ENCODE peak calls at places on chromosomes 7 and 10, in six cellular contexts. One of them, this sample, is unnamed.

GRCh38 chr7:85186521-85187241 is at the start of gene SEMA3D:
- DNase-seq in lower lobe of right lung: peak; percentile 66
- DNase-seq in MCF 10A: peak; percentile 47
- DNase-seq in A549: peak; percentile 60
- DNase-seq in cardiac fibroblast: peak; percentile 81
- DNase-seq in GM06990: peak; percentile 58
- DNase-seq in this sample: peak; percentile 91

GRCh38 chr10:79025113-79025832 is 43.5 kb upstream of the ZMIZ1 start:
- DNase-seq in A549: no peak
- DNase-seq in MCF 10A: no peak
- DNase-seq in GM06990: no peak
- DNase-seq in cardiac fibroblast: no peak
- DNase-seq in lower lobe of right lung: peak; percentile 39
- DNase-seq in this sample: no peak

GRCh38 chr7:75815381-75816046 is 1.9 kb upstream of the CCL24 start:
- DNase-seq in A549: no peak
- DNase-seq in lower lobe of right lung: no peak
- DNase-seq in cardiac fibroblast: no peak
- DNase-seq in GM06990: no peak
- DNase-seq in MCF 10A: no peak
- DNase-seq in this sample: no peak

GRCh38 chr10:44466236-44466635 is 81.3 kb upstream of the CXCL12 start:
- DNase-seq in MCF 10A: no peak
- DNase-seq in lower lobe of right lung: no peak
- DNase-seq in GM06990: no peak
- DNase-seq in A549: no peak
- DNase-seq in cardiac fibroblast: peak; percentile 65
- DNase-seq in this sample: no peak

GRCh38 chr10:13659887-13660544 is 73.3 kb downstream of the PRPF18 start:
- DNase-seq in GM06990: peak; percentile 42
- DNase-seq in A549: peak; percentile 59
- DNase-seq in MCF 10A: peak; percentile 59
- DNase-seq in lower lobe of right lung: peak; percentile 71
- DNase-seq in cardiac fibroblast: peak; percentile 72
- DNase-seq in this sample: no peak

GRCh38 chr7:142583424-142583823 is 165.8 kb upstream of the PRSS1 start:
- DNase-seq in lower lobe of right lung: no peak
- DNase-seq in GM06990: peak; percentile 52
- DNase-seq in MCF 10A: peak; percentile 91
- DNase-seq in cardiac fibroblast: peak; percentile 89
- DNase-seq in A549: peak; percentile 76
- DNase-seq in this sample: no peak

GRCh38 chr7:1768835-1769234 is 98.8 kb downstream of the ELFN1 start:
- DNase-seq in GM06990: no peak
- DNase-seq in MCF 10A: peak; percentile 2
- DNase-seq in A549: peak; percentile 40
- DNase-seq in lower lobe of right lung: no peak
- DNase-seq in cardiac fibroblast: no peak
- DNase-seq in this sample: no peak

GRCh38 chr10:110502851-110503301 is 5.2 kb downstream of the DUSP5 start:
- DNase-seq in A549: no peak
- DNase-seq in GM06990: peak; percentile 74
- DNase-seq in cardiac fibroblast: peak; percentile 61
- DNase-seq in MCF 10A: peak; percentile 94
- DNase-seq in lower lobe of right lung: no peak
- DNase-seq in this sample: no peak

GRCh38 chr10:77522268-77522809 is 115.3 kb downstream of the KCNMA1 start:
- DNase-seq in MCF 10A: no peak
- DNase-seq in lower lobe of right lung: no peak
- DNase-seq in GM06990: no peak
- DNase-seq in cardiac fibroblast: no peak
- DNase-seq in A549: no peak
- DNase-seq in this sample: no peak

GRCh38 chr7:74312418-74313021 is 23.3 kb downstream of the CLIP2 start:
- DNase-seq in A549: no peak
- DNase-seq in lower lobe of right lung: no peak
- DNase-seq in GM06990: no peak
- DNase-seq in MCF 10A: peak; percentile 94
- DNase-seq in cardiac fibroblast: no peak
- DNase-seq in this sample: no peak

GRCh38 chr7:11841657-11842056 is 9.7 kb upstream of the THSD7A start:
- DNase-seq in cardiac fibroblast: no peak
- DNase-seq in A549: no peak
- DNase-seq in GM06990: no peak
- DNase-seq in MCF 10A: no peak
- DNase-seq in lower lobe of right lung: no peak
- DNase-seq in this sample: no peak

GRCh38 chr10:103765168-103765567 is 90.2 kb downstream of the SH3PXD2A start:
- DNase-seq in MCF 10A: no peak
- DNase-seq in lower lobe of right lung: no peak
- DNase-seq in GM06990: no peak
- DNase-seq in A549: no peak
- DNase-seq in cardiac fibroblast: peak; percentile 81
- DNase-seq in this sample: no peak

GRCh38 chr10:120818301-120818700 is 32.9 kb upstream of the WDR11 start:
- DNase-seq in lower lobe of right lung: no peak
- DNase-seq in cardiac fibroblast: no peak
- DNase-seq in GM06990: no peak
- DNase-seq in A549: no peak
- DNase-seq in MCF 10A: no peak
- DNase-seq in this sample: no peak

GRCh38 chr10:30151581-30152389 is 92.4 kb upstream of the JCAD start:
- DNase-seq in MCF 10A: peak; percentile 73
- DNase-seq in lower lobe of right lung: no peak
- DNase-seq in A549: no peak
- DNase-seq in GM06990: peak; percentile 13
- DNase-seq in cardiac fibroblast: peak; percentile 87
- DNase-seq in this sample: no peak
- TF ChIP-seq CTCF in MCF 10A: no peak
- TF ChIP-seq CTCF in lower lobe of right lung: no peak
- TF ChIP-seq CTCF in A549: no peak
- TF ChIP-seq CTCF in GM06990: no peak
- TF ChIP-seq CTCF in cardiac fibroblast: no peak
- TF ChIP-seq CTCF in this sample: no peak

GRCh38 chr10:26085549-26085948 is 131.0 kb upstream of the GAD2 start:
- DNase-seq in lower lobe of right lung: no peak
- DNase-seq in MCF 10A: no peak
- DNase-seq in cardiac fibroblast: no peak
- DNase-seq in GM06990: no peak
- DNase-seq in A549: no peak
- DNase-seq in this sample: no peak
- TF ChIP-seq CTCF in lower lobe of right lung: no peak
- TF ChIP-seq CTCF in MCF 10A: no peak
- TF ChIP-seq CTCF in cardiac fibroblast: no peak
- TF ChIP-seq CTCF in GM06990: no peak
- TF ChIP-seq CTCF in A549: no peak
- TF ChIP-seq CTCF in this sample: no peak

DNA sequence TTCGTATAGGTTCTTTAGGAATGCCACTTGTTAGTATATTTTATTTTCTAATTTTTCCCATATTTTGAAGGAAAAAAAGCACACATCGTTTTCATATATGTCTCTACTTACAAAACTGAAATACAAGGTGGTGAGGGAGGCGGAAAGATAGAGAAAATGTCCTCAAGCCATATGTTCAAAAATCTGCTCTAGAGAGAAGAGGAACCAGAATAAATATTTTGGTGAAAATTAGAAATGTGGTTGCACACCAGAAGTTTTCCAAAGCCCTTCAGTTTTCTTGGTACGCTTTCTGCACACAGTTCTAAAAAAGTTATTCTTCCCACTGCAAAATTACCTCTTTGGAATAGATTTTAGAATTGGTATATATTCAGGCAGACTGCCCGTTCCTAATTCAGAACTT is 107.4 kb upstream of the RHOBTB1 start:
- DNase-seq in GM06990: no peak
- DNase-seq in MCF 10A: no peak
- DNase-seq in A549: no peak
- DNase-seq in lower lobe of right lung: no peak
- DNase-seq in cardiac fibroblast: no peak
- DNase-seq in this sample: no peak
- TF ChIP-seq CTCF in GM06990: no peak
- TF ChIP-seq CTCF in MCF 10A: no peak
- TF ChIP-seq CTCF in A549: no peak
- TF ChIP-seq CTCF in lower lobe of right lung: no peak
- TF ChIP-seq CTCF in cardiac fibroblast: no peak
- TF ChIP-seq CTCF in this sample: no peak

GRCh38 chr10:71036279-71036535 is 147.8 kb upstream of the PCBD1 start:
- DNase-seq in GM06990: no peak
- DNase-seq in A549: no peak
- DNase-seq in cardiac fibroblast: no peak
- DNase-seq in MCF 10A: no peak
- DNase-seq in lower lobe of right lung: no peak
- DNase-seq in this sample: no peak

GRCh38 chr10:71031601-71032000 is 143.2 kb upstream of the PCBD1 start:
- DNase-seq in A549: no peak
- DNase-seq in lower lobe of right lung: no peak
- DNase-seq in GM06990: no peak
- DNase-seq in cardiac fibroblast: no peak
- DNase-seq in MCF 10A: no peak
- DNase-seq in this sample: no peak

GRCh38 chr10:71033396-71033980 is 145.1 kb upstream of the PCBD1 start:
- DNase-seq in GM06990: no peak
- DNase-seq in A549: no peak
- DNase-seq in lower lobe of right lung: no peak
- DNase-seq in MCF 10A: no peak
- DNase-seq in cardiac fibroblast: no peak
- DNase-seq in this sample: no peak

GRCh38 chr10:71035511-71036278 is 147.3 kb upstream of the PCBD1 start:
- DNase-seq in GM06990: no peak
- DNase-seq in lower lobe of right lung: no peak
- DNase-seq in A549: no peak
- DNase-seq in MCF 10A: no peak
- DNase-seq in cardiac fibroblast: no peak
- DNase-seq in this sample: no peak

DNA sequence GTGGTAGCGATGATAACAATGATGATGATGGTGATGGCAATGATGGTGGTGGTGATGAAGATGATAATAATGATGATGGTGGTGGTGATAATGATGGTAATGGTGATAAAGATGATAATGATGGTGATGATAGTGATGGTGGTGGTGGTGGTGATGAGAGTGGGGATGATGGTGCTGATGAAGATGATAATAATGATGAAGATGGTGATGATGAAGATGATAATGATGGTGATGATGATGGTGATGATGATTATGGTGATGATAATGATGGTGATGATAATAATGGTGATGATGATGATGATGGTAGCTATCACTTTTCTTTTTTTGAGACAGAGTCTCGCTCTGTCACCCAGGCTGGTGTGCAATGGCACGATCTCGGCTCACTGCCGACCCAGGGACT is 144.5 kb upstream of the PCBD1 start:
- DNase-seq in MCF 10A: no peak
- DNase-seq in cardiac fibroblast: no peak
- DNase-seq in lower lobe of right lung: no peak
- DNase-seq in GM06990: no peak
- DNase-seq in A549: no peak
- DNase-seq in this sample: no peak
- TF ChIP-seq CTCF in MCF 10A: no peak
- TF ChIP-seq CTCF in cardiac fibroblast: no peak
- TF ChIP-seq CTCF in lower lobe of right lung: no peak
- TF ChIP-seq CTCF in GM06990: no peak
- TF ChIP-seq CTCF in A549: no peak
- TF ChIP-seq CTCF in this sample: no peak

GRCh38 chr10:34985146-34985545 is 105.0 kb downstream of the CUL2 start:
- DNase-seq in A549: no peak
- DNase-seq in lower lobe of right lung: no peak
- DNase-seq in cardiac fibroblast: no peak
- DNase-seq in MCF 10A: no peak
- DNase-seq in GM06990: no peak
- DNase-seq in this sample: no peak

GRCh38 chr10:34981834-34982233 is 108.3 kb downstream of the CUL2 start:
- DNase-seq in lower lobe of right lung: no peak
- DNase-seq in MCF 10A: no peak
- DNase-seq in A549: no peak
- DNase-seq in GM06990: no peak
- DNase-seq in cardiac fibroblast: no peak
- DNase-seq in this sample: no peak

GRCh38 chr10:34988397-34989067 is 101.6 kb downstream of the CUL2 start:
- DNase-seq in A549: no peak
- DNase-seq in GM06990: no peak
- DNase-seq in lower lobe of right lung: no peak
- DNase-seq in MCF 10A: no peak
- DNase-seq in cardiac fibroblast: no peak
- DNase-seq in this sample: no peak

GRCh38 chr10:34979938-34980337 is 110.2 kb downstream of the CUL2 start:
- DNase-seq in GM06990: no peak
- DNase-seq in A549: no peak
- DNase-seq in cardiac fibroblast: no peak
- DNase-seq in lower lobe of right lung: no peak
- DNase-seq in MCF 10A: no peak
- DNase-seq in this sample: no peak

GRCh38 chr10:34985823-34986222 is 104.3 kb downstream of the CUL2 start:
- DNase-seq in cardiac fibroblast: peak; percentile 54
- DNase-seq in A549: no peak
- DNase-seq in lower lobe of right lung: no peak
- DNase-seq in GM06990: no peak
- DNase-seq in MCF 10A: no peak
- DNase-seq in this sample: no peak
- TF ChIP-seq CTCF in cardiac fibroblast: peak; percentile 54
- TF ChIP-seq CTCF in A549: no peak
- TF ChIP-seq CTCF in lower lobe of right lung: no peak
- TF ChIP-seq CTCF in GM06990: no peak
- TF ChIP-seq CTCF in MCF 10A: no peak
- TF ChIP-seq CTCF in this sample: peak; percentile 39

DNA sequence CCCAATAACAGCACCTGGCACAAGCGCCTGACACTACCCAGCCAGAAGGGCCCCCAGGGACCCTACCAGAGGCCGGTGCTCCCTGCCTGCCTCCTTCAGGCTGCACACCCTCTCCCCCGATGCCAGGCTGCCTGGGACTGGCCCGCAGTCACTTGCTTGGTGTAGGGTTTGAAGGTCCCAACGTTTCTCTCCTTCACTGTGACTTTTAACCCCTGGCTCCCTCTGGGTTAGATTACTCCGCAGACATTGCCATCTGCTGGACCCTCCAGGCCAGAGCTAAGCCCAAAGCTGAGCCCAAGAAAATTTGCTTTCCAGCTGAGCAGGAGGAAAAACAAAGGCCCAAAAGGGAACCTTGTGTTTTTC is 6.9 kb downstream of the CDHR1 start:
- DNase-seq in lower lobe of right lung: no peak
- DNase-seq in GM06990: no peak
- DNase-seq in A549: no peak
- DNase-seq in cardiac fibroblast: no peak
- DNase-seq in MCF 10A: no peak
- DNase-seq in this sample: no peak
- TF ChIP-seq CTCF in lower lobe of right lung: no peak
- TF ChIP-seq CTCF in GM06990: peak; percentile 26
- TF ChIP-seq CTCF in A549: no peak
- TF ChIP-seq CTCF in cardiac fibroblast: no peak
- TF ChIP-seq CTCF in MCF 10A: no peak
- TF ChIP-seq CTCF in this sample: no peak

GRCh38 chr10:117782276-117782675 is 239.7 kb downstream of the EMX2 start:
- DNase-seq in MCF 10A: peak; percentile 23
- DNase-seq in cardiac fibroblast: no peak
- DNase-seq in GM06990: no peak
- DNase-seq in lower lobe of right lung: no peak
- DNase-seq in A549: no peak
- DNase-seq in this sample: no peak
- TF ChIP-seq CTCF in MCF 10A: no peak
- TF ChIP-seq CTCF in cardiac fibroblast: no peak
- TF ChIP-seq CTCF in GM06990: no peak
- TF ChIP-seq CTCF in lower lobe of right lung: no peak
- TF ChIP-seq CTCF in A549: no peak
- TF ChIP-seq CTCF in this sample: no peak